ENCODE peak calls at places on chromosomes 4 and X, in four cellular contexts. P is pancreas, N is upper lobe of right lung, X is right lobe of liver. T is an unnamed sample. For H3K9me3, the result is how much of the 10 kb centered on the place peaks cover.

GRCh38 chr4:31539279-31540074 is 819.3 kb downstream of the PCDH7 start:
- DNase-seq in N (no peak), X (no peak), P (no peak), T (no peak)

GRCh38 chrX:72576161-72576896 is 3.7 kb upstream of the HDAC8 start:
- DNase-seq in N (no peak), X (no peak), P (peak), T (no peak)

GRCh38 chrX:128408842-128409241 is 356.6 kb upstream of the ACTRT1 start:
- DNase-seq in X (no peak), N (no peak), P (no peak), T (no peak)

GRCh38 chrX:11113731-11114130 is 2.6 kb downstream of the HCCS start:
- DNase-seq in X (no peak), N (no peak), P (no peak), T (no peak)

GRCh38 chr4:88592600-88593448 is 544 bp downstream of the HERC3 start:
- DNase-seq in X (peak), N (peak), P (peak), T (peak)

GRCh38 chr4:173371292-173372192 is 788 bp downstream of the SAP30 start:
- DNase-seq in X (peak), N (peak), P (peak), T (peak)

GRCh38 chrX:124033821-124034220 is 72.3 kb downstream of the STAG2 start:
- DNase-seq in N (no peak), X (no peak), P (no peak), T (no peak)

GRCh38 chr4:125352521-125352920 is 37.8 kb downstream of the FAT4 start:
- DNase-seq in N (no peak), P (no peak), X (no peak), T (no peak)

GRCh38 chrX:119667111-119667928 is 25.6 kb downstream of the SEPTIN6 start:
- DNase-seq in N (no peak), P (no peak), X (no peak), T (no peak)

GRCh38 chr4:20944961-20945360 is 244.7 kb downstream of the PACRGL start:
- DNase-seq in N (no peak), P (no peak), X (no peak), T (no peak)

GRCh38 chrX:46757052-46757451 is 1.9 kb downstream of the SLC9A7 start:
- DNase-seq in P (no peak), X (no peak), N (no peak), T (no peak)

GRCh38 chr4:62117879-62118278 is 917.8 kb downstream of the ADGRL3 start:
- DNase-seq in X (no peak), P (no peak), N (no peak), T (no peak)

GRCh38 chr4:168437192-168437938 is 42.9 kb downstream of the DDX60L start:
- DNase-seq in P (no peak), X (no peak), N (no peak), T (no peak)

GRCh38 chr4:187309456-187309855 is 585.8 kb upstream of the FAT1 start:
- DNase-seq in P (no peak), N (no peak), X (no peak), T (no peak)

GRCh38 chrX:118975831-118976598 is 1.6 kb downstream of the LONRF3 start:
- DNase-seq in P (peak), X (peak), N (peak), T (peak)

GRCh38 chrX:150934453-150934852 is 36.0 kb upstream of the CD99L2 start:
- DNase-seq in X (no peak), N (no peak), P (no peak), T (no peak)

GRCh38 chr4:66855956-66856355 is 689.3 kb downstream of the CENPC start:
- DNase-seq in N (no peak), P (no peak), X (no peak), T (no peak)

GRCh38 chrX:43882294-43882681 is at the start of gene MAOB:
- DNase-seq in X (peak), P (peak), N (peak), T (no peak)

GRCh38 chrX:135389717-135390116 is 32.0 kb upstream of the SMIM10L2A start:
- DNase-seq in N (no peak), P (peak), X (no peak), T (no peak)

GRCh38 chrX:133999013-133999705 is 13.8 kb upstream of the GPC3 start:
- DNase-seq in X (no peak), N (no peak), P (no peak), T (no peak)

GRCh38 chrX:148043456-148043855 is 62.3 kb downstream of the FMR1NB start:
- DNase-seq in X (no peak), N (no peak), P (no peak), T (no peak)

GRCh38 chrX:17527135-17527701 is 152.2 kb downstream of the NHS start:
- DNase-seq in N (peak), X (no peak), P (peak), T (no peak)

GRCh38 chrX:63408050-63408449 is 56.9 kb upstream of the SPIN4 start:
- DNase-seq in P (no peak), N (no peak), X (no peak), T (no peak)

GRCh38 chrX:110699109-110699508 is 96.5 kb downstream of the CHRDL1 start:
- DNase-seq in X (no peak), N (no peak), P (no peak), T (no peak)

GRCh38 chr4:102439835-102440234 is 61.3 kb upstream of the NFKB1 start:
- DNase-seq in X (no peak), P (no peak), N (no peak), T (no peak)

GRCh38 chr4:7719354-7720174 is 220.1 kb downstream of the AFAP1 start:
- DNase-seq in X (no peak), N (peak), P (peak), T (peak)

GRCh38 chr4:2637956-2638552 is 101.6 kb downstream of the FAM193A start:
- DNase-seq in P (no peak), N (peak), X (peak), T (no peak)

DNA sequence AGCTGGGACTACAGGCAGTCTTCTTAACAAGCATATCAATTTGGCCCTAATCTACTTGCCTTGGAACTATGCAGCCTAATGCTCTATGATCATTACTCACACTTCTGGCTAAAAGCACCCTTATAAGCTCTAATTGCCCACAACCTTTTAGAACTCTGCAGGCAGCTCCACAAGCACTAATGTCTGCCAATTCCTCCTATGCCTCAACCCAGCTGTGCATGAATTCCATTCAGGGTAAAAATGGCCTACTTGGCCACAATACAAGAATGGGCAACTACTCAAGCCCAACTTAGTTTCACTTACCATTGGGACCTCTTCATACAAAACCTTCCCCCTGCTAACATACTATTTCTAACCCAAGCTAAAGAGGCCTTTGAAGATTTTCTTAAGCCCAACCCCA is 51.7 kb downstream of the ZNF718 start:
- DNase-seq in N (no peak), P (no peak), X (no peak), T (no peak)
- H3K9me3 ChIP-seq in N (half or more), P (under half), X (under half), T (half or more)

GRCh38 chr4:142671516-142671915 is 174.6 kb downstream of the INPP4B start:
- DNase-seq in N (no peak), P (no peak), X (no peak), T (no peak)
- TF ChIP-seq CTCF in N (no peak), P (no peak), X (no peak), T (peak)

GRCh38 chr4:39042365-39042764 is 10.2 kb upstream of the TMEM156 start:
- DNase-seq in N (no peak), P (no peak), X (no peak), T (no peak)
- H3K9me3 ChIP-seq in N (under half), P (under half), X (under half), T (under half)

DNA sequence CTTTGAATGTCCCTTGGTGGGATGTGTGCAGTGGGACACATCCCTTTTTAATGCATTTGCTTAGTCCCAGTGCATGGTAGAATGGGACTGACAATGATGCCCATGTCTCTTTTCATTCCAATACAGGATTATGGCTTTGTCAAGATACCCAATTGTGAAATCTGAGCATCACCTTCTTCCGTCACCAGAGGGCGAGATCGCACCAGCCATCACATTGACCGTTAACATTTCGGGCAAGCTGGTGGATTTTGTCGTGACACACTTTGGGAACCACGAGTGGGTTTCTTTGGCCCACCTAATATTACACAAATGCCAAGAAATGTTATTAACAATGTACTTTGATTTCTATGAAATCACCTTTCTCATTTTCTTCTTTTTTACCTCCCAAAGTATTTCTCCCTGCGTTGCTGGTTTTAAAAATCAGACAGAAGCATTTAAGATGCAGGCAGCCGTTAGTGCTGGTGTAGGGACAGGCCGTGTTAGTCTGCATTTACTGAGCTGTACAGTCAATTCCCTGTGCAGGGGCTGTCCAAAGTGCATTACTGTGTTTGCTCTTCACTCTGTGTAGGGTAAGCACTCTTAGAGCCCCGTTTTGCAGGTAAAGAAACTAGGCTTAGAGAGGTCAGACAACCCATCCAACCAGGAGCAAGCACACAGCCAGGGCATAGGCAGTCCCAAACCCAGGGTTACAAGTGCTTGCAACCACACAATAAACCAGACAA is 46.5 kb downstream of the CWH43 start:
- DNase-seq in X (no peak), N (no peak), P (no peak), T (no peak)
- TF ChIP-seq CTCF in X (peak), N (peak), P (no peak), T (no peak)

DNA sequence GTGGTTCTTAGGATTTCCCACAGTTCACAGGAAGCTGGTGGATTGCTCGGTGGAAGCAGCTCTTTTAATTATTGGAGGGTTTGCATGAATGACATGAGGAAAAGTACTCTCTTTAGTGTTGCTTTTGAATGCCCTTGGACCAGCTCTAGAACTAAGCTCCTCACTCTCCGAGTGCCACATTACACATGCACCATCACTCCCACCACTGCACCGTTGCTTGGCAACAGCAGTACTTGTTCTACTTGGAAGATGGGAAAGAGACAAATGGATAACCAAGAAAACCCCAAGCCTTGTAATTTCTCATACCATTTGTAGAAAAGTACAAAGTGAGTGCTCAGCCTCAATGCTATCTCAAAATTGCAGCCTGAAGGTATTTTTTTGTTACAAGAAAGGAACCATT is 620.2 kb upstream of the BOD1L1 start:
- DNase-seq in X (no peak), P (no peak), N (no peak), T (no peak)
- H3K9me3 ChIP-seq in X (under half), P (under half), N (under half), T (under half)

GRCh38 chr4:69503558-69503957 is 7.9 kb upstream of the UGT2B4 start:
- DNase-seq in X (no peak), P (no peak), N (no peak), T (no peak)
- TF ChIP-seq CTCF in X (no peak), P (no peak), N (no peak), T (no peak)

GRCh38 chr4:129008096-129008495 is 85.2 kb downstream of the SCLT1 start:
- DNase-seq in P (no peak), N (no peak), X (no peak), T (no peak)
- H3K9me3 ChIP-seq in P (under half), N (under half), X (under half), T (under half)

GRCh38 chrX:30949554-30949953 is 60.5 kb upstream of the TAB3 start:
- DNase-seq in X (no peak), N (no peak), P (no peak), T (no peak)
- TF ChIP-seq CTCF in X (no peak), N (no peak), P (no peak), T (no peak)

GRCh38 chr4:32824321-32824720 is 2104.2 kb downstream of the PCDH7 start:
- DNase-seq in N (no peak), P (no peak), X (no peak), T (no peak)
- H3K9me3 ChIP-seq in N (under half), P (under half), X (under half), T (under half)

GRCh38 chrX:114162068-114162735 is 421.7 kb upstream of the HTR2C start:
- DNase-seq in N (no peak), X (no peak), P (no peak), T (no peak)
- TF ChIP-seq CTCF in N (no peak), X (no peak), P (no peak), T (no peak)